ENCODE peak calls at places on chromosomes 12 and 14, in four cellular contexts. One of them, this sample, is unnamed.

GRCh38 chr12:6961278-6961694 is 9.2 kb downstream of the PHB2 start:
- DNase-seq in H9: no peak
- DNase-seq in H1: no peak
- DNase-seq in IMR-90: no peak
- DNase-seq in this sample: no peak

GRCh38 chr12:116245189-116245588 is 32.3 kb downstream of the MED13L start:
- DNase-seq in H1: no peak
- DNase-seq in H9: no peak
- DNase-seq in IMR-90: no peak
- DNase-seq in this sample: no peak

GRCh38 chr12:83276904-83277303 is 590.2 kb downstream of the TMTC2 start:
- DNase-seq in H9: no peak
- DNase-seq in H1: no peak
- DNase-seq in IMR-90: no peak
- DNase-seq in this sample: no peak

GRCh38 chr12:69555461-69555860 is 29.8 kb upstream of the CCT2 start:
- DNase-seq in IMR-90: peak; percentile 98
- DNase-seq in H9: no peak
- DNase-seq in H1: no peak
- DNase-seq in this sample: no peak

GRCh38 chr12:132825861-132826260 is 2.8 kb downstream of the GOLGA3 start:
- DNase-seq in H9: no peak
- DNase-seq in H1: no peak
- DNase-seq in IMR-90: no peak
- DNase-seq in this sample: no peak

GRCh38 chr12:124185970-124186686 is 108.8 kb upstream of the RFLNA start:
- DNase-seq in H9: no peak
- DNase-seq in IMR-90: no peak
- DNase-seq in H1: no peak
- DNase-seq in this sample: no peak

GRCh38 chr12:114369088-114369487 is 36.9 kb downstream of the TBX5 start:
- DNase-seq in H1: no peak
- DNase-seq in H9: no peak
- DNase-seq in IMR-90: no peak
- DNase-seq in this sample: no peak

GRCh38 chr12:47085815-47086252 is 6.1 kb upstream of the AMIGO2 start:
- DNase-seq in H1: no peak
- DNase-seq in H9: peak; percentile 51
- DNase-seq in IMR-90: peak; percentile 77
- DNase-seq in this sample: peak; percentile 94

GRCh38 chr12:59938190-59938962 is 342.5 kb downstream of the SLC16A7 start:
- DNase-seq in IMR-90: no peak
- DNase-seq in H9: no peak
- DNase-seq in H1: no peak
- DNase-seq in this sample: peak; percentile 18

GRCh38 chr14:74190910-74191575 is 48.2 kb upstream of the VSX2 start:
- DNase-seq in H1: no peak
- DNase-seq in H9: no peak
- DNase-seq in IMR-90: peak; percentile 2
- DNase-seq in this sample: no peak

GRCh38 chr12:27571463-27571862 is 47.5 kb downstream of the PPFIBP1 start:
- DNase-seq in IMR-90: peak; percentile 91
- DNase-seq in H9: no peak
- DNase-seq in H1: no peak
- DNase-seq in this sample: no peak

GRCh38 chr14:52286659-52287649 is 19.5 kb downstream of the PTGDR start:
- DNase-seq in H9: no peak
- DNase-seq in IMR-90: peak; percentile 21
- DNase-seq in H1: peak; percentile 16
- DNase-seq in this sample: no peak

GRCh38 chr14:56590535-56590951 is 10.9 kb downstream of the TMEM260 start:
- DNase-seq in IMR-90: no peak
- DNase-seq in H1: no peak
- DNase-seq in H9: peak; percentile 32
- DNase-seq in this sample: peak; percentile 79

GRCh38 chr12:2322554-2323120 is 269.9 kb downstream of the CACNA1C start:
- DNase-seq in IMR-90: no peak
- DNase-seq in H1: no peak
- DNase-seq in H9: no peak
- DNase-seq in this sample: no peak

GRCh38 chr12:4909734-4910501 is at the start of gene KCNA1:
- DNase-seq in H9: peak; percentile 63
- DNase-seq in IMR-90: no peak
- DNase-seq in H1: peak; percentile 72
- DNase-seq in this sample: peak; percentile 44

GRCh38 chr14:97578982-97579381 is 781.8 kb downstream of the VRK1 start:
- DNase-seq in H9: no peak
- DNase-seq in H1: no peak
- DNase-seq in IMR-90: no peak
- DNase-seq in this sample: no peak

GRCh38 chr12:47078733-47079364 is 572 bp upstream of the PCED1B start:
- DNase-seq in IMR-90: peak; percentile 37
- DNase-seq in H1: no peak
- DNase-seq in H9: no peak
- DNase-seq in this sample: no peak

GRCh38 chr12:122080149-122081107 is 1.9 kb downstream of the MLXIP start:
- DNase-seq in H1: no peak
- DNase-seq in IMR-90: peak; percentile 86
- DNase-seq in H9: no peak
- DNase-seq in this sample: peak; percentile 60

GRCh38 chr14:56552615-56553014 is 27.0 kb upstream of the TMEM260 start:
- DNase-seq in H1: no peak
- DNase-seq in H9: peak; percentile 51
- DNase-seq in IMR-90: no peak
- DNase-seq in this sample: peak; percentile 92

GRCh38 chr12:65673732-65674131 is 150.6 kb upstream of the HMGA2 start:
- DNase-seq in H9: no peak
- DNase-seq in H1: no peak
- DNase-seq in IMR-90: peak; percentile 51
- DNase-seq in this sample: no peak

GRCh38 chr12:131634037-131634436 is 76.9 kb upstream of the SFSWAP start:
- DNase-seq in IMR-90: no peak
- DNase-seq in H9: no peak
- DNase-seq in H1: no peak
- DNase-seq in this sample: no peak

GRCh38 chr14:68574906-68575305 is 218.0 kb downstream of the ZFP36L1 start:
- DNase-seq in IMR-90: peak; percentile 70
- DNase-seq in H1: no peak
- DNase-seq in H9: no peak
- DNase-seq in this sample: no peak

GRCh38 chr12:43462741-43463140 is 89.3 kb downstream of the ADAMTS20 start:
- DNase-seq in H9: no peak
- DNase-seq in H1: no peak
- DNase-seq in IMR-90: no peak
- DNase-seq in this sample: no peak

GRCh38 chr12:7460375-7461259 is 16.7 kb upstream of the CD163L1 start:
- DNase-seq in H1: peak; percentile 83
- DNase-seq in H9: peak; percentile 76
- DNase-seq in IMR-90: peak; percentile 51
- DNase-seq in this sample: peak; percentile 71

GRCh38 chr14:76848879-76849278 is 22.7 kb downstream of the LRRC74A start:
- DNase-seq in H9: no peak
- DNase-seq in H1: no peak
- DNase-seq in IMR-90: no peak
- DNase-seq in this sample: peak; percentile 50

GRCh38 chr14:61322799-61323290 is 1.5 kb downstream of the PRKCH start:
- DNase-seq in IMR-90: peak; percentile 2
- DNase-seq in H1: no peak
- DNase-seq in H9: no peak
- DNase-seq in this sample: no peak

GRCh38 chr12:50394469-50395029 is 1.9 kb downstream of the FAM186A start:
- DNase-seq in H9: no peak
- DNase-seq in H1: no peak
- DNase-seq in IMR-90: no peak
- DNase-seq in this sample: peak; percentile 82

GRCh38 chr14:73467377-73467776 is 9.0 kb upstream of the NUMB start:
- DNase-seq in H9: no peak
- DNase-seq in H1: no peak
- DNase-seq in IMR-90: peak; percentile 59
- DNase-seq in this sample: no peak

GRCh38 chr12:80838708-80839107 is 99.0 kb downstream of the LIN7A start:
- DNase-seq in IMR-90: no peak
- DNase-seq in H9: no peak
- DNase-seq in H1: no peak
- DNase-seq in this sample: peak; percentile 42

GRCh38 chr12:64808110-64808509 is 16.3 kb upstream of the TBC1D30 start:
- DNase-seq in H1: no peak
- DNase-seq in H9: no peak
- DNase-seq in IMR-90: no peak
- DNase-seq in this sample: no peak

GRCh38 chr14:92160619-92161018 is 38.9 kb downstream of the CPSF2 start:
- DNase-seq in IMR-90: peak; percentile 91
- DNase-seq in H9: no peak
- DNase-seq in H1: no peak
- DNase-seq in this sample: no peak

GRCh38 chr12:1542599-1542998 is 51.8 kb downstream of the FBXL14 start:
- DNase-seq in H9: no peak
- DNase-seq in IMR-90: no peak
- DNase-seq in H1: no peak
- DNase-seq in this sample: no peak

GRCh38 chr12:11661491-11662085 is 12.1 kb downstream of the ETV6 start:
- DNase-seq in H9: no peak
- DNase-seq in H1: no peak
- DNase-seq in IMR-90: no peak
- DNase-seq in this sample: no peak

DNA sequence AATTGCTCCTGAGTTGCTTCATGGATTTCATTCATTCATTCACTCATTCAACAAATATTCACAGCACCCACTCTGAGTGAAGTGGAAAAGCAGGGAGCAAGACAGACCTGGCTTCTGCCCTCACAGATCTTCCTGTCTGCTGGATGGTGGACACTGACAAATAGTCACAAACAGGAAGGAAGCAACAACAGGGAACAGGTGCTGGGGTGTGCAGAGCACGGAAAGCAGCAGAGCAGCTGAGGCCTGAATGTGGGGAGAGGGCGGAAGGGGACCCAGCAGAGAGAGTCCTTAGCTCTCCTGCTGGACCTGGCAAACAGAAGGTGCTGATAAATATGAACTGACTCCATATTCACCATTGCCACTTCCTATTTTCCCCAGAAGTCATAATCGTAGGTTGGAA is 54.4 kb downstream of the SETD3 start:
- DNase-seq in H1: no peak
- DNase-seq in IMR-90: no peak
- DNase-seq in H9: no peak
- DNase-seq in this sample: no peak
- H2BK120ac ChIP-seq in H1: no peak overlapping the region
- H2BK120ac ChIP-seq in IMR-90: no peak overlapping the region
- H2BK120ac ChIP-seq in H9: no peak overlapping the region
- H2BK120ac ChIP-seq in this sample: no peak overlapping the region

DNA sequence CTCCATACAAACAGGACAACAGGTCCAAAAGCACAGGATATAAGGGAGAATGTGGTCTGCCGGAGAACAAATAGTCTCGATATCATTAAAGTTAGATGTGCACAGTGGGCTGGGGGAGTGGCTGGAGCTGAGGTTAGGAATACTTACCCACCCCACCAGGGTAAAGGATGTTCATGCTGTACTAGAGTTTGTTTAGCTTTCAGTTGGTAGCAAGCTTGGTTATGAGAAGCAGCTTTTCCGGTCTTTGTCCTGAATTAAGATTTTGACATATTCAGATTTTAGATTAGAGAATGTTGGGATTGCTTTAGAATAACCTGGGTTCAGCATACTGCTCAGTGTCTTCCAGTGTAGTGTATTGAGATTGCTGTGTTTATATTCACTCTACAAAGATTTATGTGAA is 16.7 kb downstream of the RASSF8 start:
- DNase-seq in IMR-90: no peak
- DNase-seq in H1: no peak
- DNase-seq in H9: no peak
- DNase-seq in this sample: no peak
- H3K56ac ChIP-seq in IMR-90: no peak overlapping the region
- H3K56ac ChIP-seq in H1: no peak overlapping the region
- H3K56ac ChIP-seq in H9: no peak overlapping the region
- H3K56ac ChIP-seq in this sample: no peak overlapping the region

GRCh38 chr12:95739561-95740313 is 50.8 kb downstream of the NTN4 start:
- DNase-seq in IMR-90: no peak
- DNase-seq in H1: no peak
- DNase-seq in H9: no peak
- DNase-seq in this sample: no peak

GRCh38 chr12:95733156-95733825 is 57.3 kb downstream of the NTN4 start:
- DNase-seq in H9: no peak
- DNase-seq in IMR-90: peak; percentile 95
- DNase-seq in H1: no peak
- DNase-seq in this sample: no peak

GRCh38 chr12:95740751-95741150 is 49.8 kb downstream of the NTN4 start:
- DNase-seq in H1: no peak
- DNase-seq in H9: no peak
- DNase-seq in IMR-90: no peak
- DNase-seq in this sample: no peak

GRCh38 chr12:95738024-95738611 is 52.4 kb downstream of the NTN4 start:
- DNase-seq in H1: no peak
- DNase-seq in IMR-90: no peak
- DNase-seq in H9: no peak
- DNase-seq in this sample: no peak

DNA sequence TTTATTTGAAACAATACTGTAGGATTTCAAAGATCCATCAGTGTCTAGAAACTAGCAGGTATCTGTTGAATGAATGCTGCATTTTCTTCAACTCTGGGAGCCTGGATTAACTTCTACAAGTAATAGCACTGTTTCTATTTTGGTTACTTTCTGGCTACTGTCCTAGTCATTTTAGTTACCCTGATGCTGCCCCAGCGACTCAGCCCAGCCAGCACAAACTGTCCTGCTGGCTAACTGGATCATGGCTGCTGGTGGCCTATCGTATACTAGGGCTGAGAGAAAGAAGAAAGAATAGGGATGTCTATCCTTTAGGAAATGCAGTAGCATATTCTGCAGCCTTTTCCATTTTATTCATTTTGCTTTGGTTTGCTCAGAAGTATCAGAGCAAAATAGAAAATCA is 53.9 kb downstream of the NTN4 start:
- DNase-seq in H9: no peak
- DNase-seq in H1: no peak
- DNase-seq in IMR-90: peak; percentile 47
- DNase-seq in this sample: no peak
- H2AK5ac ChIP-seq in H9: no peak overlapping the region
- H2AK5ac ChIP-seq in H1: no peak overlapping the region
- H2AK5ac ChIP-seq in IMR-90: no peak overlapping the region
- H2AK5ac ChIP-seq in this sample: no peak overlapping the region

GRCh38 chr14:64919618-64920017 is 5.4 kb downstream of the CHURC1 start:
- DNase-seq in H9: no peak
- DNase-seq in IMR-90: no peak
- DNase-seq in H1: no peak
- DNase-seq in this sample: peak; percentile 38
- H2BK120ac ChIP-seq in H9: no peak overlapping the region
- H2BK120ac ChIP-seq in IMR-90: no peak overlapping the region
- H2BK120ac ChIP-seq in H1: no peak overlapping the region
- H2BK120ac ChIP-seq in this sample: no peak overlapping the region